ENCODE peak calls at places on chromosomes 16 and 17, in four cellular contexts. B is stimulated activated CD8-positive, alpha-beta memory T cell treated with anti-CD3 and anti-CD28 coated beads, Interleukin-4, amount 100 ng/mL, for 1 hour; E is GM13976; X is bronchial epithelial cell. A is an unnamed sample.

GRCh38 chr17:77720946-77721822 is 237.3 kb upstream of the TNRC6C start:
- DNase-seq in X (no peak), E (no peak), B (no peak), A (no peak)

GRCh38 chr17:47776330-47777197 is 43.5 kb downstream of the TBX21 start:
- DNase-seq in X (peak; percentile 47), E (peak; percentile 77), B (no peak), A (peak; percentile 81)

GRCh38 chr16:66289051-66289680 is 77.3 kb upstream of the CDH5 start:
- DNase-seq in X (no peak), B (no peak), E (no peak), A (no peak)

GRCh38 chr16:12314786-12315185 is 338.3 kb downstream of the SNX29 start:
- DNase-seq in E (no peak), B (no peak), X (no peak), A (no peak)

GRCh38 chr17:1470071-1470773 is 14.2 kb upstream of the CRK start:
- DNase-seq in E (no peak), B (no peak), X (no peak), A (no peak)

GRCh38 chr17:19539040-19539399 is 5.4 kb downstream of the SLC47A1 start:
- DNase-seq in E (no peak), X (no peak), B (no peak), A (no peak)

GRCh38 chr17:46770818-46771600 is 47.5 kb downstream of the WNT3 start:
- DNase-seq in B (no peak), E (peak; percentile 60), X (no peak), A (peak; percentile 62)

GRCh38 chr17:57935833-57936807 is 19.1 kb downstream of the CUEDC1 start:
- DNase-seq in E (no peak), B (no peak), X (no peak), A (no peak)

GRCh38 chr17:9209347-9209746 is 188.0 kb downstream of the NTN1 start:
- DNase-seq in X (no peak), E (no peak), B (no peak), A (no peak)

GRCh38 chr16:83615131-83615530 is 192.6 kb upstream of the HSBP1 start:
- DNase-seq in B (no peak), X (no peak), E (no peak), A (no peak)

GRCh38 chr17:58402679-58403078 is 14.7 kb downstream of the RNF43 start:
- DNase-seq in B (no peak), E (no peak), X (peak; percentile 99), A (no peak)

GRCh38 chr16:85838381-85838780 is 38.9 kb downstream of the COX4I1 start:
- DNase-seq in B (no peak), E (no peak), X (no peak), A (no peak)

GRCh38 chr16:84548971-84549844 is 44.7 kb upstream of the MEAK7 start:
- DNase-seq in E (no peak), X (no peak), B (no peak), A (no peak)

GRCh38 chr17:73669771-73670170 is 25.5 kb upstream of the SDK2 start:
- DNase-seq in B (no peak), E (no peak), X (no peak), A (no peak)

GRCh38 chr17:57985675-57985974 is 2.4 kb downstream of the VEZF1 start:
- DNase-seq in B (no peak), E (no peak), X (peak; percentile 86), A (no peak)